ENCODE peak calls at places on chromosome 18, in six cellular contexts. H is H9, T is progenitor cell of endocrine pancreas, X is A549, A is GM13977, S is Caco-2. U is an unnamed sample.

GRCh38 chr18:39862341-39862740 is 2092.7 kb upstream of the PIK3C3 start:
- DNase-seq in H (no peak), S (no peak), X (no peak), T (no peak), A (no peak), U (no peak)

GRCh38 chr18:12247946-12248345 is 6.2 kb upstream of the CIDEA start:
- DNase-seq in H (no peak), S (no peak), T (no peak), A (no peak), X (no peak), U (no peak)

GRCh38 chr18:55458456-55459238 is 129.3 kb downstream of the TCF4 start:
- DNase-seq in A (no peak), H (no peak), S (no peak), X (no peak), T (no peak), U (peak)

GRCh38 chr18:64233855-64234254 is 85.0 kb upstream of the LINC00305 start:
- DNase-seq in S (no peak), A (no peak), H (no peak), X (no peak), T (no peak), U (no peak)

GRCh38 chr18:74278058-74278457 is 13.7 kb downstream of the CYB5A start:
- DNase-seq in T (no peak), H (no peak), X (no peak), A (no peak), S (no peak), U (no peak)

GRCh38 chr18:2529154-2529553 is 42.2 kb downstream of the METTL4 start:
- DNase-seq in X (no peak), T (no peak), S (no peak), A (no peak), H (peak), U (no peak)

GRCh38 chr18:74457743-74458465 is 796 bp upstream of the DIPK1C start:
- DNase-seq in X (no peak), H (no peak), T (no peak), S (no peak), A (no peak), U (no peak)

GRCh38 chr18:47260138-47260923 is 8.9 kb upstream of the SKOR2 start:
- DNase-seq in T (peak), A (no peak), H (peak), S (peak), X (peak), U (peak)

GRCh38 chr18:23573948-23574431 is 12.3 kb downstream of the NPC1 start:
- DNase-seq in T (no peak), X (no peak), S (no peak), H (no peak), A (no peak), U (no peak)

GRCh38 chr18:12036201-12036751 is 55.0 kb downstream of the IMPA2 start:
- DNase-seq in X (no peak), S (no peak), A (no peak), H (no peak), T (no peak), U (no peak)

GRCh38 chr18:7066965-7067555 is 50.5 kb downstream of the LAMA1 start:
- DNase-seq in H (no peak), T (no peak), A (no peak), S (no peak), X (no peak), U (no peak)

GRCh38 chr18:1270081-1270480 is 365.4 kb downstream of the ADCYAP1 start:
- DNase-seq in A (no peak), S (no peak), X (no peak), T (no peak), H (no peak), U (no peak)

GRCh38 chr18:27595121-27595848 is 410.2 kb upstream of the CHST9 start:
- DNase-seq in S (no peak), H (no peak), T (no peak), X (no peak), A (no peak), U (no peak)

GRCh38 chr18:48639772-48640432 is 101.1 kb downstream of the CTIF start:
- DNase-seq in T (no peak), X (peak), A (peak), S (no peak), H (no peak), U (no peak)

GRCh38 chr18:47594063-47594462 is 336.4 kb downstream of the SMAD2 start:
- DNase-seq in T (no peak), S (no peak), A (no peak), H (no peak), X (no peak), U (no peak)

GRCh38 chr18:70376137-70376913 is 87.5 kb downstream of the SOCS6 start:
- DNase-seq in A (no peak), X (no peak), T (no peak), S (peak), H (no peak), U (no peak)

GRCh38 chr18:7038330-7038846 is 79.2 kb downstream of the LAMA1 start:
- DNase-seq in T (peak), S (peak), A (no peak), H (peak), X (no peak), U (peak)

GRCh38 chr18:58020567-58021107 is 23.4 kb upstream of the NEDD4L start:
- DNase-seq in X (no peak), T (no peak), S (no peak), A (no peak), H (no peak), U (no peak)

GRCh38 chr18:26429535-26429934 is 118.8 kb downstream of the KCTD1 start:
- DNase-seq in X (peak), A (no peak), T (no peak), S (no peak), H (no peak), U (peak)

GRCh38 chr18:74065366-74065765 is 82.3 kb downstream of the FBXO15 start:
- DNase-seq in S (no peak), X (no peak), A (no peak), T (no peak), H (no peak), U (no peak)

GRCh38 chr18:31684279-31685096 is at the start of gene B4GALT6:
- DNase-seq in S (peak), T (peak), X (peak), A (peak), H (peak), U (peak)

GRCh38 chr18:59620381-59620780 is 76.8 kb downstream of the CCBE1 start:
- DNase-seq in S (no peak), H (no peak), X (no peak), A (no peak), T (no peak), U (no peak)

GRCh38 chr18:72868666-72869661 is 1.2 kb upstream of the NETO1 start:
- DNase-seq in S (no peak), H (peak), T (peak), A (peak), X (no peak), U (peak)

GRCh38 chr18:9665311-9665710 is 42.8 kb upstream of the RAB31 start:
- DNase-seq in X (no peak), H (no peak), S (peak), T (no peak), A (no peak), U (peak)

GRCh38 chr18:24674236-24675004 is 214.0 kb downstream of the HRH4 start:
- DNase-seq in H (no peak), S (no peak), T (no peak), A (no peak), X (no peak), U (no peak)

GRCh38 chr18:3452750-3453539 is 3.0 kb downstream of the TGIF1 start:
- DNase-seq in X (no peak), A (no peak), S (no peak), H (no peak), T (no peak), U (no peak)

GRCh38 chr18:62551972-62552513 is 29.2 kb downstream of the ZCCHC2 start:
- DNase-seq in H (no peak), A (no peak), S (no peak), T (no peak), X (no peak), U (no peak)

GRCh38 chr18:61893971-61894750 is 1.4 kb upstream of the RNF152 start:
- DNase-seq in S (peak), X (peak), A (peak), T (peak), H (peak), U (peak)

GRCh38 chr18:62989195-62989594 is 273.9 kb downstream of the PHLPP1 start:
- DNase-seq in S (no peak), A (no peak), H (no peak), T (no peak), X (no peak), U (no peak)

DNA sequence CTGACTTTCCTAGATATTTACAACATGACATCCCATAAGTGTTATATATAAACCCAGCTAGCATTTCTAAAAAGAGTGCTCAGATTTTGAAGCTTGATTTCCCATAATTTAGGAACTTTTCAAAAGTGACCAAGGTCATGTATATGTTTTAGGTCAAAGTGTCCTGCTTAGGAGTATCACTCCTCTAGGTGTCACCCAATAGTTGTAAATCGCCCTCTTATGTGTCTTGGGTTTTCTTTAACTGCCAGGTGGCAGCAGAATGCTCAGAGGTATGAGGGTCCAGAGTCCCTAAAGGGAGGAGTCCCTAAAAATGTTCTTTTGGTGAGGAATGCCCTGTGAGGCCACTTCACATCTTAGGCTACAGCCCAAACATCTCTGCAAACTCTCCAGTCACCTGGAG is 358.3 kb downstream of the CELF4 start:
- DNase-seq in X (no peak), A (no peak), T (no peak), S (peak), H (no peak), U (no peak)
- TF ChIP-seq CTCF in X (no peak), A (no peak), T (no peak), S (no peak), H (peak), U (no peak)

GRCh38 chr18:68735498-68736343 is 20.8 kb upstream of the TMX3 start:
- DNase-seq in H (no peak), S (peak), A (peak), T (no peak), X (peak), U (no peak)

GRCh38 chr18:68738572-68738971 is 23.7 kb upstream of the TMX3 start:
- DNase-seq in X (no peak), S (no peak), T (no peak), A (no peak), H (no peak), U (no peak)

GRCh38 chr18:68734311-68734710 is 19.4 kb upstream of the TMX3 start:
- DNase-seq in T (no peak), X (no peak), S (no peak), H (no peak), A (no peak), U (no peak)

GRCh38 chr18:68728301-68728700 is 13.4 kb upstream of the TMX3 start:
- DNase-seq in X (no peak), T (no peak), A (no peak), H (no peak), S (no peak), U (no peak)

DNA sequence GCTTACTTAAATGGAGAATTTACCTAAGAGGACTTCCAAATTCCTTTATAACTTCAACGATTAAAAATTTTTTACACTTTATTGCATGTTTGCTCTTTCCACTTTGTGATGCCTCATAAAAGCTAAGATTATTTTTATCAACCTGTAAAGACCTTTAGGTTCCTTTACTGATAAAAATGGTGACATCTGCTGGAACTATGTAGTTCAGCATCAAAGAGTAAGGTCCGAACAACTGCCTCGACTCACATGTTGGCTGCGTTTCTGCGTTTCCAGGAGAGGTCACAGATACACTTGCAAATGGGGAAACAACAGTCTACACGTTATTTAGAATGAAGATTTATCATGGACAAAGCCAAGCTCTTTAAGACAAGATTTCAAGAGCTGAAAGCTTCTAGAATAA is 18.8 kb upstream of the TMX3 start:
- DNase-seq in A (no peak), S (no peak), X (no peak), T (no peak), H (no peak), U (no peak)
- TF ChIP-seq CTCF in A (no peak), S (no peak), X (no peak), T (no peak), H (no peak), U (no peak)

GRCh38 chr18:80163183-80163582 is 54.1 kb downstream of the ADNP2 start:
- DNase-seq in A (no peak), H (no peak), T (no peak), S (no peak), X (no peak), U (no peak)

GRCh38 chr18:80157708-80158343 is 48.8 kb downstream of the ADNP2 start:
- DNase-seq in X (peak), S (peak), H (peak), T (peak), A (peak), U (peak)

GRCh38 chr18:80158365-80158764 is 49.3 kb downstream of the ADNP2 start:
- DNase-seq in T (no peak), X (no peak), S (no peak), A (no peak), H (no peak), U (no peak)

GRCh38 chr18:80161781-80162417 is 52.8 kb downstream of the ADNP2 start:
- DNase-seq in T (no peak), X (no peak), A (no peak), H (no peak), S (no peak), U (no peak)

GRCh38 chr18:80159713-80160636 is 50.9 kb downstream of the ADNP2 start:
- DNase-seq in S (no peak), A (peak), T (no peak), H (peak), X (no peak), U (no peak)
- TF ChIP-seq CTCF in S (no peak), A (peak), T (no peak), H (peak), X (no peak), U (no peak)

DNA sequence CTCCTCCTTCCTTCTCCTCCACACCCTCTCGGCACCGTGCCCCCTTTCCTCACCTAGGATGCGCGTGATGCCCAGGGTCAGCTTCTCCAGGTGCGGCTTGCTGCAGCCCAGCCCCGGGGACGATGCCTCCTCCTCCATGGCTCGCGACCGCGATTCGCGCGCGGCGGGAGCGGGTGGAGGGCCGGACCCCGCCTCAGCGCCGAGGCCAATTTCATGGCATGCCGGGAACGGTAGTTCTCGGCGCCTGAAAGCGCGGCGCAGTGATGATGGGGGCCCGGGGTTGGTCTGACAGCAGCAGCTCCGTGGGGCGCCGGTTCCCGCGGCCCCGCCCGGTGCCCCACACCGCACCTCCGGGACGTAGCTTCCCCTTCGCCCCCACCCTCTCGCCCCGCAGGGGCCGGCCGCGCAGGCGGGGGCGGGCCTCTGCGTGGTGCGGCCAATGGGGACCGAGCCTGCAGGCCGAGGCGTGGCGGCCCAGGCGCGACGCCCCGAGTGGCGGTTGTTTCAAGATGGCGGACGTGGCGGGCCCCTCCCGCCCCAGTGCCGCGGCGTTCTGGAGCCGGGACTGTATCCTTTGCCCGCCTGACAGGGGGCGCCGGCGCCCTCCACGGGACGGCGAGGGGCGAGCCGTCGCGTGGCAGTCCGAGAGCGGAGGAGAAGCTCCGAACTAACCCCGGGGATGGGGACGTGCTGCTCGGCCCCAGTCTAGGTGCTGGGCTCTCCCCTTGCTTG is at the start of the genes KIAA1328 and TPGS2:
- DNase-seq in X (peak), S (peak), T (peak), H (peak), A (peak), U (peak)
- TF ChIP-seq CTCF in X (peak), S (no peak), T (peak), H (peak), A (peak), U (peak)

U was measured in nephron progenitor cell.